ENCODE peak calls at places on chromosomes 2 and 18, in five cellular contexts. R is body of pancreas, B is GM13977, U is psoas muscle, E is WTC11. X is an unnamed sample.

GRCh38 chr2:164009801-164010337 is 274.1 kb upstream of the FIGN start:
- DNase-seq in R (no peak), B (no peak), U (no peak), E (no peak), X (no peak)

GRCh38 chr2:46876741-46877384 is 38.7 kb downstream of the MCFD2 start:
- DNase-seq in R (peak), B (no peak), U (no peak), E (no peak), X (no peak)

GRCh38 chr2:11446733-11447248 is 19.2 kb downstream of the E2F6 start:
- DNase-seq in R (peak), B (peak), U (peak), E (peak), X (no peak)

GRCh38 chr2:2324565-2325101 is 6.4 kb downstream of the MYT1L start:
- DNase-seq in R (peak), B (no peak), U (no peak), E (no peak), X (no peak)

GRCh38 chr2:100919316-100919715 is 82.8 kb upstream of the RPL31 start:
- DNase-seq in R (no peak), B (no peak), U (no peak), E (peak), X (no peak)

GRCh38 chr2:184938221-184938985 is 340.1 kb downstream of the ZNF804A start:
- DNase-seq in R (no peak), B (no peak), U (no peak), E (no peak), X (no peak)

GRCh38 chr2:234479465-234479864 is 17.4 kb downstream of the ARL4C start:
- DNase-seq in R (no peak), B (no peak), U (no peak), E (no peak), X (no peak)

GRCh38 chr2:26503238-26503880 is 25.4 kb upstream of the OTOF start:
- DNase-seq in R (peak), B (peak), U (peak), E (peak), X (peak)

GRCh38 chr2:3651686-3652516 is 6.1 kb upstream of the ALLC start:
- DNase-seq in R (peak), B (peak), U (peak), E (peak), X (peak)

GRCh38 chr2:190843874-190844699 is 36.5 kb upstream of the GLS start:
- DNase-seq in R (no peak), B (peak), U (no peak), E (no peak), X (no peak)

GRCh38 chr2:240498958-240499260 is 58.9 kb downstream of the ANKMY1 start:
- DNase-seq in R (no peak), B (no peak), U (no peak), E (no peak), X (no peak)

GRCh38 chr2:21036708-21037670 is 6.9 kb downstream of the APOB start:
- DNase-seq in R (no peak), B (no peak), U (no peak), E (no peak), X (no peak)

GRCh38 chr18:35603528-35603927 is 22.0 kb downstream of the GALNT1 start:
- DNase-seq in R (no peak), B (no peak), U (no peak), E (no peak), X (no peak)

GRCh38 chr2:226526731-226527130 is 272.9 kb downstream of the IRS1 start:
- DNase-seq in R (no peak), B (no peak), U (no peak), E (no peak), X (no peak)

GRCh38 chr2:143803936-143804335 is 674.7 kb downstream of the ARHGAP15 start:
- DNase-seq in R (no peak), B (no peak), U (no peak), E (no peak), X (no peak)

GRCh38 chr2:99421469-99421868 is 68.3 kb downstream of the REV1 start:
- DNase-seq in R (no peak), B (no peak), U (no peak), E (no peak), X (no peak)

GRCh38 chr18:4351005-4351404 is 104.1 kb downstream of the DLGAP1 start:
- DNase-seq in R (no peak), B (no peak), U (no peak), E (no peak), X (no peak)

GRCh38 chr2:173792166-173792565 is 173.0 kb downstream of the SP3 start:
- DNase-seq in R (no peak), B (no peak), U (no peak), E (peak), X (no peak)

GRCh38 chr2:109129356-109129920 is 433 bp downstream of the SH3RF3 start:
- DNase-seq in R (no peak), B (no peak), U (peak), E (peak), X (no peak)

GRCh38 chr2:219384083-219384713 is 3.5 kb downstream of the DNPEP start:
- DNase-seq in R (no peak), B (no peak), U (no peak), E (peak), X (no peak)

GRCh38 chr2:102635317-102635716 is 16.0 kb downstream of the SLC9A2 start:
- DNase-seq in R (no peak), B (no peak), U (no peak), E (no peak), X (no peak)

GRCh38 chr18:1732143-1732542 is 827.5 kb downstream of the ADCYAP1 start:
- DNase-seq in R (no peak), B (no peak), U (no peak), E (no peak), X (no peak)

GRCh38 chr2:170324640-170325046 is 146.7 kb downstream of the MYO3B start:
- DNase-seq in R (peak), B (peak), U (no peak), E (peak), X (peak)

GRCh38 chr2:195651041-195651440 is 6.0 kb upstream of the SLC39A10 start:
- DNase-seq in R (no peak), B (no peak), U (no peak), E (no peak), X (no peak)

GRCh38 chr2:111659361-111660281 is 224.4 kb downstream of the ANAPC1 start:
- DNase-seq in R (peak), B (no peak), U (peak), E (peak), X (no peak)

GRCh38 chr2:31440764-31441163 is 26.2 kb upstream of the XDH start:
- DNase-seq in R (no peak), B (no peak), U (no peak), E (no peak), X (no peak)

GRCh38 chr2:43410055-43410604 is 183.7 kb upstream of the ZFP36L2 start:
- DNase-seq in R (no peak), B (no peak), U (no peak), E (no peak), X (no peak)

GRCh38 chr18:2538844-2539243 is 32.5 kb downstream of the METTL4 start:
- DNase-seq in R (no peak), B (no peak), U (no peak), E (no peak), X (no peak)

GRCh38 chr2:105449083-105449482 is 50.2 kb upstream of the FHL2 start:
- DNase-seq in R (no peak), B (no peak), U (no peak), E (no peak), X (no peak)

GRCh38 chr2:79946046-79946445 is 358.5 kb downstream of the LRRTM1 start:
- DNase-seq in R (no peak), B (no peak), U (no peak), E (no peak), X (no peak)

GRCh38 chr18:28794459-28795245 is 617.7 kb upstream of the CDH2 start:
- DNase-seq in R (no peak), B (no peak), U (no peak), E (no peak), X (no peak)

GRCh38 chr2:38552259-38552658 is 50.5 kb downstream of the HNRNPLL start:
- DNase-seq in R (no peak), B (no peak), U (no peak), E (no peak), X (no peak)

GRCh38 chr2:219181531-219181930 is 3.5 kb downstream of the RETREG2 start:
- DNase-seq in R (no peak), B (no peak), U (no peak), E (no peak), X (no peak)

GRCh38 chr18:33744032-33744697 is 166.1 kb downstream of the ASXL3 start:
- DNase-seq in R (no peak), B (no peak), U (no peak), E (no peak), X (no peak)

GRCh38 chr2:14675489-14675888 is 43.0 kb downstream of the LRATD1 start:
- DNase-seq in R (no peak), B (no peak), U (no peak), E (no peak), X (no peak)

GRCh38 chr2:160238392-160238791 is 38.3 kb upstream of the ITGB6 start:
- DNase-seq in R (no peak), B (no peak), U (no peak), E (no peak), X (no peak)

GRCh38 chr2:156341482-156342251 is 9.1 kb upstream of the NR4A2 start:
- DNase-seq in R (peak), B (peak), U (peak), E (peak), X (peak)

DNA sequence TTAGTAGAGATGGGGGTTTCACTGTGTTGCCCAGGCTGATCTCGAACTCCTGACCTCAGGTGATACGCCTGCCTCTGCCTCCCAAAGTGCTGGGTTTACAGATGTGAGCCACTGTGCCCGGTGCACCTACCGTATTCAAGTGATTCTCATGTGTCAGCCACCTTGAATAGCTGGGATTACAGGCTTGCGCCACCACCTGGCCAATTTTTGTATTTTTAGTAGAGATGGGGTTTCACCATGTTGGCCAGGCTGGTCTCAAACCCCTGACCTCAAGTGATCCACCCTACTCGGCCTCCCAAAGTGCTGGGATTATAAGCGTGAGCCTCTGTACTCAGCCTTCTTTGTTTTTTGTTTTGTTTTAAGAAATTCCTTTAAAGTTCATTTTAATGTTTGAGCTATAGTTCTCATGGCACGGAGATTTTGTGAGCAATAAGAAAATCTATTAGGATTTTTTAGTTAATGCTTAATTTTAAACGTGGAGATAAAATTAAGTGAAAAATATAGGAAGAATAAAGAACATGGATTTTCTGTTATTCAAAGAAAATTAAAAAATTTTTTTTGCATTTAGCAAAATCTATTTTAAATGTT is 242.6 kb downstream of the PHLPP1 start:
- DNase-seq in R (peak), B (no peak), U (no peak), E (peak), X (peak)
- TF ChIP-seq CTCF in R (peak), B (peak), U (peak), E (peak), X (peak)

GRCh38 chr2:239274391-239275001 is 126.3 kb downstream of the HDAC4 start:
- DNase-seq in R (no peak), B (no peak), U (peak), E (no peak), X (no peak)

GRCh38 chr2:239276813-239277193 is 124.0 kb downstream of the HDAC4 start:
- DNase-seq in R (no peak), B (no peak), U (no peak), E (no peak), X (no peak)

GRCh38 chr2:239273280-239274234 is 127.3 kb downstream of the HDAC4 start:
- DNase-seq in R (no peak), B (no peak), U (peak), E (no peak), X (no peak)

GRCh38 chr2:239275871-239276812 is 124.7 kb downstream of the HDAC4 start:
- DNase-seq in R (no peak), B (no peak), U (peak), E (no peak), X (no peak)

DNA sequence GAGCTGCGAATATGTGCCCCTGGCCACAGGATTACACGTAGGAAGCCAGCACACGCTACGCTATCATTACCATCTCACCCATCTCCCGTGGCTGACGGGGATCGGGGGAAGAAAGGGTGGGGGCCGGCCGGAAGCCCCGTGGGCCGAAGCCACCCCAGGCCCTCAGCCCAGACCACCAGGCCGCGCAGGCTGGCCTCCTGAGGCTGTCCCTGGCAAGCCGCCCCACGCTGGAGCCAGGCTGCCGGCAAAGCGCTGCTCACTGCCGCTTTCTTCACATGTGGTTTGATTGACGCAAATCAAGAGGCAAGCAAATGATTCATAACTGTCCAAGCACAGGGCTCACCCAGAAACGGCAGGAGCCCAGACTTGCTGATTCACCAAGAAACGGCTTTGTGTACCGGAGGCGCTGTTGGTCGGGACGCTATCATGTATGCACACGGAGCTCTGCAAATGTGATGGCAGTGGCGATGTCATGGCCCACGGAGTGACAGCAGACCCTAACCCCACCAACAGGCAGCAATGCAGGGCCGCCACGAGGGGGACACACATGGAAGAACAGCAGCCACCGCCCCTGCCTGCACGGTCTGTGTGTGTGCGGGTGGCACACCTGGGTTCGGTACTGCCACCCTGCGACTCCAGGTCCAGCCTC is 125.7 kb downstream of the HDAC4 start:
- DNase-seq in R (peak), B (peak), U (peak), E (no peak), X (peak)
- TF ChIP-seq CTCF in R (no peak), B (no peak), U (no peak), E (no peak), X (no peak)

DNA sequence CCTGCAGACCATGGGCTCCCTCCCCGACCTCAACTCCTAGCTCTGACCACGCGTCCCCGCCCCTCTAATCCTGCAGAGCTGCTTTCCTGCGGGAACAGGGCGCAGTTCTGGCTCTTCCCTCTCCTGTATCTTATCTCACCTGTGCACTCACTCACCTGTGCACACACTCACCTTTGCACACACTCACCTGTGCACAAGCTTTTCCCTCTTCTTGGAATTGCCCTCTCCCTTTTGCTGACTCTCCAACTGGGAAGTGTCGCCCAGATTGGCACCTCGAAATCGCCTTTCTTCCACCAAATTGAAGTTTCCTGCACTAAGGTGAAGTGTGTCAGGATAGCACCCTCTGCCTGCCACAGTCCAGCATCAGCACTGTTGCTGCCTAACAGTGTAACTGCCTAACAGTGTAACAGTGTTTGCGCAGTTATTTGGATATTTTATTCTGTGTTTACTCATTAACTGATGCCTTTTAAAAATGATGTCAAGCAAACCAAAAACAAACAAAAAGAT is 585 bp upstream of the CMPK2 start:
- DNase-seq in R (peak), B (peak), U (no peak), E (peak), X (no peak)
- TF ChIP-seq CTCF in R (peak), B (peak), U (peak), E (no peak), X (peak)

DNA sequence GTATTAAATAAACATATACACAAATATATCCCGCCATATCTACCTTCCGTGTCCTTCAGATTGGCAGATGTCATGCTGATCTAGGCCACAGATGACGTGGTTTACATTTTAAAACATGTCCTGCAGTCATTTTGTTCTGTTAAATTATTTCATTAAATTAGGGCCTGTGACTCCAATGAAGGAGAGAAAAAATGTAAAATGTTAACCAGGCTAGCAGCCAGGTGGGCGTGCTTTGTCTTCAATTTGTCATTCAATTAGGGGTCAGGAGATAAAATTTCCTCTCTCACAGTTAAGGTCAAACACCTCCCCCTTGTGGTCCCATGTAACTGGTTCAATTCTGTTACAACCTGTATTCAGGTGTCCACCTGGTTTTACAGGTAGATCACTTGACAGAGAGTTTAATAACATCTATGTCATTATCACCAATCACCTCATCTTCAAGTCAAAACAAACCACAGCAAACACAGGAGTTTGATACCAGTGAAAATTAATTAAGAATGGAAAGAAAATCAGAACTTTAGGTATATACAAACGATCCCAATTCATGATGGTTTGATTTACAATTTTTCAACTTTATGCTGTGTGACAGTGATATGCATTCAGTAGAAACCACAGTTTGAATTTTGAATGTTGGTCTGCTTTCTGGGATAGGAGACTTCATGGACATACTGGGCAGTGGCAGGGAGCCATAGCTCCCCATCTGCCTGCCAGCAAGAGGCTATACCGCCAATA is 339.4 kb downstream of the CMPK2 start:
- DNase-seq in R (peak), B (peak), U (no peak), E (no peak), X (no peak)
- TF ChIP-seq CTCF in R (peak), B (peak), U (no peak), E (peak), X (no peak)

DNA sequence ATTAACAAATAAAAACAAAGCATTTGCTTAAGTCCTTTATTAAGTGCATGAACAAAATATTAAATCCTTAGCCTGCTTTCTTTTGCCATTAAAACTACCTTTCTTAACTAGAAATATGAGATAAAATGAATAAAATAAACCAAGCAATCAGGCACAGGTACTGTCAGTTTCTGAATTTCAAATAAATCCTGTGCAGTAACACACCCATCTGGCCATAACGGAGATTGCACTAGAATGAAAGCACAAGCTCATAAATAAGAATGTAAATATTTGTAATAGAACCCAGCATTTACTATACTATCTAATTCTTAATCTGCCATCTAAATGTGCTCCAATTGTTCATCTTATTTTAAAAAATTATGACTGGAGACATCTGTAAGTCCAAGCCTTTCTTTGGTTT is 31.9 kb downstream of the PRKRA start:
- DNase-seq in R (no peak), B (peak), U (no peak), E (no peak), X (no peak)
- TF ChIP-seq CTCF in R (no peak), B (peak), U (no peak), E (no peak), X (peak)

DNA sequence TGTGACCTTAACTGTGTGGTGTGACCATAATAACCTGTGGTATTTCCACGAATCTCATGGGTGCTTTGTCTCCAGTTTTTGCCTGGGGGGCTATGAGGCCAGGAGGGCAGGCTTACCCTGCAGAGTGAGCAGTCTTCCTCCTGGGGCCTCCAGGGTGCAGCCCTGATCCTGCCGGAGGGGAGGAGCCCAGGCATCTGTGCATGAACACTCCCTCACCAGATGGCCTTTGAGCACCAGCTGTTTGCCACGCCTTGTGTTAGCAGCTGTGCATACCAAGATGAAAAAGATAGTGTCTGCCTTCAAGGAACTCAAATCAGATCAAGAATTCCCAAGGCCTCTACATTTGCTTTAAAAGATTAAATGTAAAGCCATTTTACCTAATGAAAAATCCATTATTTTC is 75.0 kb upstream of the RBM44 start:
- DNase-seq in R (peak), B (peak), U (no peak), E (peak), X (no peak)
- TF ChIP-seq CTCF in R (no peak), B (no peak), U (no peak), E (no peak), X (no peak)

DNA sequence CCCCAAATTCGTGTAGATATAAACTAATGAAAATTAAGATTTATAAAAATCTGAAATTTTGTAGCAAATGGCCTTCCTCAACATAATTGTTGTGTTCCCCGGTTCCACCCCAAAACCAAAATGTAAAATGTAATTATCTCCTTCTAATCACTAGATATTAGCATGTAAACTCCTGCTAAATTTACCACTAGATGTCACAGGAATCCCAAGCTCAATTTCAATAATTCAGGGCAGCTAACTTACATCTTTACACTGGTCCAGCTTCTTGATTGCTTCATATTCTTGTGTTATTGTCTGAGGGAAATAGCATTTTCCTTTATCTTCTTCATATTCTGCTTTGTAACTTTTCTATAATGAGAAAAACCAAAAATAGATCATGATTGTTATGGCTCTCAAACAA is 42.7 kb downstream of the NEB start:
- DNase-seq in R (no peak), B (no peak), U (no peak), E (no peak), X (no peak)
- TF ChIP-seq CTCF in R (no peak), B (peak), U (no peak), E (no peak), X (no peak)